ENCODE peak calls at places on chromosome 4, in nine cellular contexts. I is B cell; K is progenitor cell of endocrine pancreas; Y is activated CD8-positive, alpha-beta T cell treated with anti-CD3 and anti-CD28 coated beads for 36 hours; X is endothelial cell; Q is RWPE1; H is HFF-Myc; F is fibroblast of lung; W is psoas muscle. A is an unnamed sample.

GRCh38 chr4:13202731-13203519 is 281.2 kb downstream of the RAB28 start:
- DNase-seq in I (no peak), K (no peak), Y (no peak), X (no peak), Q (no peak), H (no peak), F (peak), W (no peak), A (no peak)

GRCh38 chr4:38523524-38524448 is 140.2 kb upstream of the KLF3 start:
- DNase-seq in I (no peak), K (no peak), Y (peak), X (no peak), Q (no peak), H (no peak), F (no peak), W (no peak), A (no peak)

GRCh38 chr4:86496094-86497060 is 97.7 kb upstream of the PTPN13 start:
- DNase-seq in I (no peak), K (no peak), Y (peak), X (peak), Q (peak), H (no peak), F (peak), W (no peak), A (peak)

GRCh38 chr4:54482529-54482961 is 175.2 kb upstream of the KIT start:
- DNase-seq in I (no peak), K (no peak), Y (no peak), X (no peak), Q (no peak), H (no peak), F (no peak), W (no peak), A (peak)

GRCh38 chr4:76203541-76203940 is 10.1 kb downstream of the SCARB2 start:
- DNase-seq in I (no peak), K (no peak), Y (no peak), X (no peak), Q (no peak), H (no peak), F (no peak), W (peak), A (no peak)

GRCh38 chr4:155906554-155907247 is 3.2 kb downstream of the TDO2 start:
- DNase-seq in I (no peak), K (no peak), Y (no peak), X (no peak), Q (peak), H (peak), F (peak), W (no peak), A (peak)

GRCh38 chr4:38190717-38191178 is 230.6 kb downstream of the PTTG2 start:
- DNase-seq in I (no peak), K (no peak), Y (no peak), X (no peak), Q (peak), H (peak), F (peak), W (peak), A (peak)

GRCh38 chr4:5824635-5825034 is 68.3 kb downstream of the CRMP1 start:
- DNase-seq in I (no peak), K (no peak), Y (peak), X (peak), Q (peak), H (peak), F (peak), W (no peak), A (peak)

GRCh38 chr4:80254114-80254513 is 12.3 kb upstream of the FGF5 start:
- DNase-seq in I (no peak), K (no peak), Y (no peak), X (no peak), Q (no peak), H (no peak), F (no peak), W (no peak), A (no peak)

GRCh38 chr4:185534850-185535761 is at the start of gene PDLIM3:
- DNase-seq in I (peak), K (peak), Y (peak), X (peak), Q (peak), H (no peak), F (no peak), W (peak), A (no peak)

GRCh38 chr4:181582595-181582994 is 660.6 kb upstream of the TENM3 start:
- DNase-seq in I (no peak), K (no peak), Y (peak), X (no peak), Q (no peak), H (no peak), F (no peak), W (no peak), A (no peak)
- TF ChIP-seq CTCF in I (no peak), K (peak), Y (no peak), X (peak), Q (no peak), H (peak), F (no peak), W (no peak), A (peak)

DNA sequence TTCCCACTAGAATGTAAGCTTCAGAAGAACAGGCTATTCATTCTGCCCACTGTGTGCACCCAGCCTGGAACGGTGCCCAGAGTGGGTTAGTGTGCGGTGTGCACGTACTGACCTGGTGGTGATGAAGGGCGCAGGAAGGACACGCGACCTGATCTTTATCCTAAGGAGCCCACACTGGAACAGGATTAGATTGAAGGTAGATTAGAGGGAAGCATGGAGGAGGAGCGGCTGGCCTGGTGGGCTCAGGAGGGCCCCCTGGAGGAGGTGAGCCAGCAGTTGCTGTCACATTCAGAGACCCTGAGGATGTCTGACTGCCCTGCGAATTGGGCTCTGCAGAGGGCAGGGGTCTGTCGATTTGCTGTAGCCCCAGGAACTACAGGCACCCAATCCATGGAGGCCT is 73.1 kb downstream of the HTRA3 start:
- DNase-seq in I (no peak), K (no peak), Y (no peak), X (peak), Q (no peak), H (no peak), F (no peak), W (no peak), A (no peak)
- TF ChIP-seq CTCF in I (no peak), K (peak), Y (no peak), X (no peak), Q (no peak), H (peak), F (peak), W (no peak), A (peak)

GRCh38 chr4:125314676-125315570 is at the start of gene FAT4:
- DNase-seq in I (peak), K (peak), Y (peak), X (peak), Q (peak), H (peak), F (peak), W (peak), A (peak)
- TF ChIP-seq CTCF in I (no peak), K (no peak), Y (no peak), X (no peak), Q (no peak), H (no peak), F (peak), W (peak), A (peak)

GRCh38 chr4:845233-845835 is 19.4 kb upstream of the CPLX1 start:
- DNase-seq in I (peak), K (no peak), Y (no peak), X (no peak), Q (no peak), H (no peak), F (peak), W (no peak), A (peak)
- TF ChIP-seq CTCF in I (no peak), K (no peak), Y (no peak), X (no peak), Q (no peak), H (no peak), F (no peak), W (no peak), A (no peak)

GRCh38 chr4:24032371-24032989 is 142.6 kb upstream of the PPARGC1A start:
- DNase-seq in I (no peak), K (no peak), Y (no peak), X (no peak), Q (no peak), H (no peak), F (peak), W (peak), A (no peak)
- TF ChIP-seq CTCF in I (no peak), K (peak), Y (no peak), X (peak), Q (no peak), H (peak), F (peak), W (peak), A (no peak)

GRCh38 chr4:123351713-123352112 is 44.9 kb upstream of the SPRY1 start:
- DNase-seq in I (no peak), K (peak), Y (no peak), X (no peak), Q (no peak), H (no peak), F (no peak), W (no peak), A (no peak)

GRCh38 chr4:123350726-123351125 is 45.9 kb upstream of the SPRY1 start:
- DNase-seq in I (no peak), K (no peak), Y (no peak), X (no peak), Q (no peak), H (no peak), F (no peak), W (no peak), A (no peak)

GRCh38 chr4:123349401-123350190 is 47.0 kb upstream of the SPRY1 start:
- DNase-seq in I (no peak), K (no peak), Y (no peak), X (no peak), Q (no peak), H (no peak), F (no peak), W (no peak), A (no peak)

GRCh38 chr4:123352240-123352945 is 44.2 kb upstream of the SPRY1 start:
- DNase-seq in I (no peak), K (no peak), Y (no peak), X (no peak), Q (peak), H (no peak), F (peak), W (no peak), A (peak)

DNA sequence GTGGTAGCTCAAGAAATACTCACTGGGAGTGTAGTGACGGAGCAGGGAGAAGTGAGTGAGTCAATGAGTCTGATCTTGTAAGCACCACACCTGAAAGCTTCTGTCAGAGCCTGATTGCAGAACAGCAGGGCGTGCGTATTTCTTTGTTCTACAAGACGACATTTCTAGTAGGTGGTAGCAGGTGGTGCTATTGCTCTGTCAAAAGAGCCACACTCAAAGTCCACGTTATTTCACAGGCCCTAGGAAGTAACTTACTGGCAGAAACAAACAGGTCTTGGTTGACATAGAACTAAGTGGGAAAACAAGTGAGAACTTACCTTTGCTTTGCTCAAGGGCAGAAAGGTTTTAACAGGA is 46.4 kb upstream of the SPRY1 start:
- DNase-seq in I (no peak), K (no peak), Y (peak), X (peak), Q (peak), H (no peak), F (no peak), W (no peak), A (no peak)
- TF ChIP-seq CTCF in I (no peak), K (peak), Y (peak), X (peak), Q (no peak), H (no peak), F (no peak), W (peak), A (no peak)

GRCh38 chr4:6873291-6873690 is 36.3 kb upstream of the TBC1D14 start:
- DNase-seq in I (no peak), K (no peak), Y (no peak), X (no peak), Q (no peak), H (no peak), F (peak), W (no peak), A (peak)
- TF ChIP-seq CTCF in I (no peak), K (no peak), Y (no peak), X (no peak), Q (no peak), H (peak), F (peak), W (no peak), A (no peak)

DNA sequence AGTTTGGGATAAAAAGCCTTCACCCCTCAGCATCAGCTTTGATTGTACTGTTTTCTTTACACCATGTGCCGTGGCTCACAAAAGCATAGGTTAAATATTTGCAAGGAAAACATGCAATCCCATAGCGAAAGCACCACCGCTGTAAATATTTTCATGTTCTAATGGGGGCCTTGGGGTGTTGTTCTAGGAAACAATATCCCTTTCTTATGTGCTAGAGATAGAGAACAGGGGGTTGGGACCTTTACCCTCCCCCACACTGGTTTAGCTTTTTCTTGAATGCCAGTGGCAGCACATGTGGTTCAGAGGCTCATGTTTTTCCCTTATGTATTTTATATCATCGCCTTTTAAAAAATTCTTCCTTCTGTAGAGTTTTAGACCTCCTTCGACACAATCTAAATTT is 422.7 kb upstream of the TENM3 start:
- DNase-seq in I (no peak), K (no peak), Y (no peak), X (no peak), Q (no peak), H (no peak), F (no peak), W (no peak), A (no peak)
- TF ChIP-seq CTCF in I (no peak), K (no peak), Y (no peak), X (no peak), Q (no peak), H (no peak), F (no peak), W (no peak), A (no peak)

DNA sequence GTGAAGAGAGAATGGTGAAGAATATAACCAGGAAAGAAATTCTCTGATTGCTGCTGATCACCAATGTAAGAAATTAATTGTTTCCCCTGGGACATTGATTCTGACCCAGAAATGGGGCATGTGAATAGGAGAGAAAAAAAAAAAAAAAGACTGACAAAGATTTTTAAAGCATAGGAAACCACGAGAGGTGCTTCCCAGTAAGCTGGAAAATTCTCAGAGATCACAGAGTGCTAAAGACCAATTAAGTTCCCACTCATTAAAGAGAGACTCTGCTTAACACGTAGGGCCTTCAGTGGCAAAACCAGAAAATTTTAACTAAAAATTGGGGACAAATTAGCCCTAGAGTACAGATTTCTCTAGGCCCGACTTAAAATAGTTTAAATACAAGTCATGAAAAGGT is 604.4 kb downstream of the ARAP2 start:
- DNase-seq in I (no peak), K (no peak), Y (no peak), X (no peak), Q (no peak), H (no peak), F (no peak), W (no peak), A (no peak)
- TF ChIP-seq CTCF in I (no peak), K (no peak), Y (no peak), X (no peak), Q (no peak), H (no peak), F (no peak), W (no peak), A (no peak)